ENCODE peak calls at places on chromosome 4, in seven cellular contexts. One of them, this sample, is unnamed.

GRCh38 chr4:2902126-2902525 is 58.5 kb downstream of the ADD1 start:
- DNase-seq in BJ: no peak
- DNase-seq in brain microvascular endothelial cell: no peak
- DNase-seq in HT1080: no peak
- DNase-seq in activated effector memory CD4-positive, alpha-beta T cell treated with Interleukin-2 at 50 U/mL for 16 hours: no peak
- DNase-seq in effector CD4-positive, alpha-beta T cell: no peak
- DNase-seq in GM12865: no peak
- DNase-seq in this sample: no peak

GRCh38 chr4:17770845-17771244 is 10.6 kb downstream of the FAM184B start:
- DNase-seq in BJ: no peak
- DNase-seq in brain microvascular endothelial cell: no peak
- DNase-seq in HT1080: no peak
- DNase-seq in activated effector memory CD4-positive, alpha-beta T cell treated with Interleukin-2 at 50 U/mL for 16 hours: no peak
- DNase-seq in effector CD4-positive, alpha-beta T cell: no peak
- DNase-seq in GM12865: no peak
- DNase-seq in this sample: no peak

GRCh38 chr4:184416913-184417734 is 57.2 kb downstream of the IRF2 start:
- DNase-seq in BJ: no peak
- DNase-seq in brain microvascular endothelial cell: no peak
- DNase-seq in HT1080: peak
- DNase-seq in activated effector memory CD4-positive, alpha-beta T cell treated with Interleukin-2 at 50 U/mL for 16 hours: peak
- DNase-seq in effector CD4-positive, alpha-beta T cell: no peak
- DNase-seq in GM12865: peak
- DNase-seq in this sample: no peak

GRCh38 chr4:7282094-7282370 is 89.7 kb downstream of the SORCS2 start:
- DNase-seq in BJ: no peak
- DNase-seq in brain microvascular endothelial cell: no peak
- DNase-seq in HT1080: no peak
- DNase-seq in activated effector memory CD4-positive, alpha-beta T cell treated with Interleukin-2 at 50 U/mL for 16 hours: no peak
- DNase-seq in effector CD4-positive, alpha-beta T cell: no peak
- DNase-seq in GM12865: no peak
- DNase-seq in this sample: no peak

GRCh38 chr4:184596617-184597185 is 52.5 kb downstream of the CASP3 start:
- DNase-seq in BJ: no peak
- DNase-seq in brain microvascular endothelial cell: no peak
- DNase-seq in HT1080: no peak
- DNase-seq in activated effector memory CD4-positive, alpha-beta T cell treated with Interleukin-2 at 50 U/mL for 16 hours: no peak
- DNase-seq in effector CD4-positive, alpha-beta T cell: no peak
- DNase-seq in GM12865: no peak
- DNase-seq in this sample: no peak

GRCh38 chr4:85901500-85901899 is 426.6 kb downstream of the ARHGAP24 start:
- DNase-seq in BJ: no peak
- DNase-seq in brain microvascular endothelial cell: no peak
- DNase-seq in HT1080: no peak
- DNase-seq in activated effector memory CD4-positive, alpha-beta T cell treated with Interleukin-2 at 50 U/mL for 16 hours: no peak
- DNase-seq in effector CD4-positive, alpha-beta T cell: no peak
- DNase-seq in GM12865: no peak
- DNase-seq in this sample: no peak

GRCh38 chr4:80454040-80454439 is 118.5 kb downstream of the CFAP299 start:
- DNase-seq in BJ: no peak
- DNase-seq in brain microvascular endothelial cell: no peak
- DNase-seq in HT1080: peak
- DNase-seq in activated effector memory CD4-positive, alpha-beta T cell treated with Interleukin-2 at 50 U/mL for 16 hours: no peak
- DNase-seq in effector CD4-positive, alpha-beta T cell: no peak
- DNase-seq in GM12865: no peak
- DNase-seq in this sample: no peak

GRCh38 chr4:88280228-88280795 is 4.0 kb downstream of the PPM1K start:
- DNase-seq in BJ: no peak
- DNase-seq in brain microvascular endothelial cell: no peak
- DNase-seq in HT1080: no peak
- DNase-seq in activated effector memory CD4-positive, alpha-beta T cell treated with Interleukin-2 at 50 U/mL for 16 hours: no peak
- DNase-seq in effector CD4-positive, alpha-beta T cell: no peak
- DNase-seq in GM12865: peak
- DNase-seq in this sample: no peak

GRCh38 chr4:42729505-42730237 is 72.8 kb upstream of the ATP8A1 start:
- DNase-seq in BJ: no peak
- DNase-seq in brain microvascular endothelial cell: no peak
- DNase-seq in HT1080: no peak
- DNase-seq in activated effector memory CD4-positive, alpha-beta T cell treated with Interleukin-2 at 50 U/mL for 16 hours: no peak
- DNase-seq in effector CD4-positive, alpha-beta T cell: no peak
- DNase-seq in GM12865: no peak
- DNase-seq in this sample: no peak

GRCh38 chr4:144582975-144583374 is 63.0 kb upstream of the HHIP start:
- DNase-seq in BJ: no peak
- DNase-seq in brain microvascular endothelial cell: no peak
- DNase-seq in HT1080: peak
- DNase-seq in activated effector memory CD4-positive, alpha-beta T cell treated with Interleukin-2 at 50 U/mL for 16 hours: no peak
- DNase-seq in effector CD4-positive, alpha-beta T cell: no peak
- DNase-seq in GM12865: no peak
- DNase-seq in this sample: no peak

GRCh38 chr4:186728631-186729271 is 5.1 kb upstream of the FAT1 start:
- DNase-seq in BJ: peak
- DNase-seq in brain microvascular endothelial cell: no peak
- DNase-seq in HT1080: peak
- DNase-seq in activated effector memory CD4-positive, alpha-beta T cell treated with Interleukin-2 at 50 U/mL for 16 hours: no peak
- DNase-seq in effector CD4-positive, alpha-beta T cell: no peak
- DNase-seq in GM12865: no peak
- DNase-seq in this sample: no peak

GRCh38 chr4:173747537-173748257 is 217.7 kb upstream of the HAND2 start:
- DNase-seq in BJ: no peak
- DNase-seq in brain microvascular endothelial cell: no peak
- DNase-seq in HT1080: no peak
- DNase-seq in activated effector memory CD4-positive, alpha-beta T cell treated with Interleukin-2 at 50 U/mL for 16 hours: no peak
- DNase-seq in effector CD4-positive, alpha-beta T cell: no peak
- DNase-seq in GM12865: no peak
- DNase-seq in this sample: no peak

GRCh38 chr4:73676881-73677323 is 56.7 kb upstream of the RASSF6 start:
- DNase-seq in BJ: no peak
- DNase-seq in brain microvascular endothelial cell: no peak
- DNase-seq in HT1080: peak
- DNase-seq in activated effector memory CD4-positive, alpha-beta T cell treated with Interleukin-2 at 50 U/mL for 16 hours: no peak
- DNase-seq in effector CD4-positive, alpha-beta T cell: no peak
- DNase-seq in GM12865: no peak
- DNase-seq in this sample: no peak

GRCh38 chr4:77605210-77605902 is at the start of gene CXCL13:
- DNase-seq in BJ: no peak
- DNase-seq in brain microvascular endothelial cell: no peak
- DNase-seq in HT1080: no peak
- DNase-seq in activated effector memory CD4-positive, alpha-beta T cell treated with Interleukin-2 at 50 U/mL for 16 hours: no peak
- DNase-seq in effector CD4-positive, alpha-beta T cell: no peak
- DNase-seq in GM12865: no peak
- DNase-seq in this sample: no peak

GRCh38 chr4:186067757-186068385 is 1.1 kb upstream of the TLR3 start:
- DNase-seq in BJ: no peak
- DNase-seq in brain microvascular endothelial cell: peak
- DNase-seq in HT1080: peak
- DNase-seq in activated effector memory CD4-positive, alpha-beta T cell treated with Interleukin-2 at 50 U/mL for 16 hours: peak
- DNase-seq in effector CD4-positive, alpha-beta T cell: no peak
- DNase-seq in GM12865: peak
- DNase-seq in this sample: no peak

GRCh38 chr4:174198396-174199179 is 84.9 kb downstream of the FBXO8 start:
- DNase-seq in BJ: peak
- DNase-seq in brain microvascular endothelial cell: peak
- DNase-seq in HT1080: peak
- DNase-seq in activated effector memory CD4-positive, alpha-beta T cell treated with Interleukin-2 at 50 U/mL for 16 hours: no peak
- DNase-seq in effector CD4-positive, alpha-beta T cell: no peak
- DNase-seq in GM12865: no peak
- DNase-seq in this sample: no peak

GRCh38 chr4:74418063-74418670 is 26.8 kb upstream of the AREG start:
- DNase-seq in BJ: peak
- DNase-seq in brain microvascular endothelial cell: peak
- DNase-seq in HT1080: peak
- DNase-seq in activated effector memory CD4-positive, alpha-beta T cell treated with Interleukin-2 at 50 U/mL for 16 hours: no peak
- DNase-seq in effector CD4-positive, alpha-beta T cell: no peak
- DNase-seq in GM12865: no peak
- DNase-seq in this sample: no peak

GRCh38 chr4:10260777-10261176 is 144.2 kb upstream of the WDR1 start:
- DNase-seq in BJ: no peak
- DNase-seq in brain microvascular endothelial cell: no peak
- DNase-seq in HT1080: no peak
- DNase-seq in activated effector memory CD4-positive, alpha-beta T cell treated with Interleukin-2 at 50 U/mL for 16 hours: no peak
- DNase-seq in effector CD4-positive, alpha-beta T cell: no peak
- DNase-seq in GM12865: no peak
- DNase-seq in this sample: no peak

GRCh38 chr4:32172086-32172485 is 1451.9 kb downstream of the PCDH7 start:
- DNase-seq in BJ: no peak
- DNase-seq in brain microvascular endothelial cell: no peak
- DNase-seq in HT1080: peak
- DNase-seq in activated effector memory CD4-positive, alpha-beta T cell treated with Interleukin-2 at 50 U/mL for 16 hours: no peak
- DNase-seq in effector CD4-positive, alpha-beta T cell: no peak
- DNase-seq in GM12865: no peak
- DNase-seq in this sample: no peak

GRCh38 chr4:150176559-150176958 is 98.3 kb downstream of the DCLK2 start:
- DNase-seq in BJ: peak
- DNase-seq in brain microvascular endothelial cell: no peak
- DNase-seq in HT1080: no peak
- DNase-seq in activated effector memory CD4-positive, alpha-beta T cell treated with Interleukin-2 at 50 U/mL for 16 hours: no peak
- DNase-seq in effector CD4-positive, alpha-beta T cell: no peak
- DNase-seq in GM12865: no peak
- DNase-seq in this sample: no peak

GRCh38 chr4:150010525-150011126 is 67.6 kb upstream of the DCLK2 start:
- DNase-seq in BJ: no peak
- DNase-seq in brain microvascular endothelial cell: peak
- DNase-seq in HT1080: peak
- DNase-seq in activated effector memory CD4-positive, alpha-beta T cell treated with Interleukin-2 at 50 U/mL for 16 hours: no peak
- DNase-seq in effector CD4-positive, alpha-beta T cell: no peak
- DNase-seq in GM12865: peak
- DNase-seq in this sample: no peak

This sample was measured in T-helper 2 cell.